ENCODE peak calls at places on chromosomes 3 and 15, in four cellular contexts. One of them, this sample, is unnamed.

GRCh38 chr3:112378989-112379692 is 46.2 kb downstream of the CD200 start:
- DNase-seq in fibroblast of mammary gland: peak; percentile 94
- DNase-seq in transverse colon: no peak
- DNase-seq in foreskin fibroblast: peak; percentile 77
- DNase-seq in this sample: peak; percentile 57

GRCh38 chr3:40240921-40241320 is 68.6 kb upstream of the EIF1B start:
- DNase-seq in fibroblast of mammary gland: no peak
- DNase-seq in transverse colon: no peak
- DNase-seq in foreskin fibroblast: no peak
- DNase-seq in this sample: no peak

GRCh38 chr3:22175899-22176298 is 424.9 kb upstream of the ZNF385D start:
- DNase-seq in fibroblast of mammary gland: no peak
- DNase-seq in transverse colon: no peak
- DNase-seq in foreskin fibroblast: peak; percentile 21
- DNase-seq in this sample: peak; percentile 5

GRCh38 chr3:24485511-24485910 is 9.1 kb downstream of the THRB start:
- DNase-seq in fibroblast of mammary gland: peak; percentile 45
- DNase-seq in transverse colon: peak; percentile 41
- DNase-seq in foreskin fibroblast: no peak
- DNase-seq in this sample: no peak

GRCh38 chr15:48888209-48888608 is 10.3 kb downstream of the EID1 start:
- DNase-seq in fibroblast of mammary gland: no peak
- DNase-seq in transverse colon: no peak
- DNase-seq in foreskin fibroblast: no peak
- DNase-seq in this sample: no peak

GRCh38 chr3:152159328-152159727 is 109.4 kb upstream of the MBNL1 start:
- DNase-seq in fibroblast of mammary gland: peak; percentile 72
- DNase-seq in transverse colon: peak; percentile 15
- DNase-seq in foreskin fibroblast: peak; percentile 90
- DNase-seq in this sample: peak; percentile 67

GRCh38 chr3:190127797-190128196 is 7.1 kb upstream of the P3H2 start:
- DNase-seq in fibroblast of mammary gland: no peak
- DNase-seq in transverse colon: no peak
- DNase-seq in foreskin fibroblast: no peak
- DNase-seq in this sample: no peak

GRCh38 chr3:51813539-51813938 is 34.5 kb upstream of the IQCF6 start:
- DNase-seq in fibroblast of mammary gland: no peak
- DNase-seq in transverse colon: no peak
- DNase-seq in foreskin fibroblast: no peak
- DNase-seq in this sample: no peak

GRCh38 chr3:142987707-142988106 is 13.7 kb upstream of the U2SURP start:
- DNase-seq in fibroblast of mammary gland: peak; percentile 38
- DNase-seq in transverse colon: no peak
- DNase-seq in foreskin fibroblast: peak; percentile 35
- DNase-seq in this sample: no peak

GRCh38 chr15:61157933-61158332 is 71.2 kb downstream of the RORA start:
- DNase-seq in fibroblast of mammary gland: peak; percentile 83
- DNase-seq in transverse colon: peak; percentile 31
- DNase-seq in foreskin fibroblast: no peak
- DNase-seq in this sample: peak; percentile 38

GRCh38 chr3:26114851-26115250 is 325.0 kb downstream of the OXSM start:
- DNase-seq in fibroblast of mammary gland: no peak
- DNase-seq in transverse colon: no peak
- DNase-seq in foreskin fibroblast: no peak
- DNase-seq in this sample: no peak

DNA sequence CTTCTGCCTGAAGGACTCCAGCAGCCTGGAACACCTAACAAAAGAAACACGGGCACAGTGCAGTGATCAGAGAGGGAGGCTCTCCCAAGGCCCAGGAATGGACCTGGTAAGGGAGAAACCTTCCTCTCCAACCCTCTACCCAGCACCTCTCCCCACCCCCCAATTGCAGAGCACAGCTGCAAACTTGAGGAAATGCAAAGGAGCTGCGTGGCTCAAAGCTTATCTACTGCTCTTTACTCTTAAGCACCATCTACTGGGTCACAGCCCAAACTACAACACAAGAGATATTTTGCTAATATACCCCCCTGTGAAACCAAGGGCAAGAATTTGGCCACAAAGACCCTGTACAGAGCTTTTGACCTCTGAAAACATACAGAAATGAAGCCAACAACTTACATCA is 328.3 kb downstream of the OXSM start:
- DNase-seq in fibroblast of mammary gland: no peak
- DNase-seq in transverse colon: no peak
- DNase-seq in foreskin fibroblast: no peak
- DNase-seq in this sample: no peak
- TF ChIP-seq CTCF in fibroblast of mammary gland: no peak
- TF ChIP-seq CTCF in transverse colon: no peak
- TF ChIP-seq CTCF in foreskin fibroblast: no peak
- TF ChIP-seq CTCF in this sample: no peak

GRCh38 chr15:96361309-96362000 is 31.0 kb downstream of the NR2F2 start:
- DNase-seq in fibroblast of mammary gland: no peak
- DNase-seq in transverse colon: no peak
- DNase-seq in foreskin fibroblast: peak; percentile 23
- DNase-seq in this sample: no peak

GRCh38 chr15:96359772-96360498 is 29.4 kb downstream of the NR2F2 start:
- DNase-seq in fibroblast of mammary gland: peak; percentile 61
- DNase-seq in transverse colon: no peak
- DNase-seq in foreskin fibroblast: peak; percentile 77
- DNase-seq in this sample: no peak

GRCh38 chr15:96359371-96359771 is 28.9 kb downstream of the NR2F2 start:
- DNase-seq in fibroblast of mammary gland: no peak
- DNase-seq in transverse colon: no peak
- DNase-seq in foreskin fibroblast: peak; percentile 25
- DNase-seq in this sample: no peak

GRCh38 chr15:96362001-96362758 is 31.7 kb downstream of the NR2F2 start:
- DNase-seq in fibroblast of mammary gland: no peak
- DNase-seq in transverse colon: no peak
- DNase-seq in foreskin fibroblast: peak; percentile 7
- DNase-seq in this sample: no peak

GRCh38 chr15:96360581-96361308 is 30.2 kb downstream of the NR2F2 start:
- DNase-seq in fibroblast of mammary gland: no peak
- DNase-seq in transverse colon: no peak
- DNase-seq in foreskin fibroblast: peak; percentile 29
- DNase-seq in this sample: no peak
- H3K4me3 ChIP-seq in fibroblast of mammary gland: peak overlapping the region; percentile 53
- H3K4me3 ChIP-seq in transverse colon: peak overlapping the region; percentile 39
- H3K4me3 ChIP-seq in foreskin fibroblast: peak overlapping the region; percentile 50
- H3K4me3 ChIP-seq in this sample: peak overlapping the region; percentile 60

GRCh38 chr3:94862703-94863102 is 799.8 kb downstream of the NSUN3 start:
- DNase-seq in fibroblast of mammary gland: peak; percentile 5
- DNase-seq in transverse colon: no peak
- DNase-seq in foreskin fibroblast: peak; percentile 0
- DNase-seq in this sample: peak; percentile 0
- TF ChIP-seq CTCF in fibroblast of mammary gland: peak; percentile 40
- TF ChIP-seq CTCF in transverse colon: peak; percentile 31
- TF ChIP-seq CTCF in foreskin fibroblast: peak; percentile 31
- TF ChIP-seq CTCF in this sample: peak; percentile 40

DNA sequence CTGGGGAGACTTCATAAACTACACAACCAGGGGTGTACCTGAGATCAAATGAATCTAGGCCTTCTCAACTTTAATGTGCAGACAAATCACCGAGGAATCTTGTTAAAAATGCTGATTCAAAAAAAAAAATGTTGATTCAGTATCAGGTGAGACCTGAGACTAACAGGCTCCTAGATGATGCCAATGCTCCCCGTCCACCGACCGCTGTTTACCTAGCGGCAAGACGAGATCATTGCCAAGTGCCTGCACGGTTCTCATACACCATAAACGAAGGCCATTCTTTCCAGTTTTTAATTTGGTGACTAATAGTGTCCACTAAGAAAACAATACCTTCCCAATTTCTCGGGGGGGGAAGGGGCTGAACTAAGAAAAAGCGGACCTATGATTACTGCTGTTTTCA is 2.5 kb upstream of the FSIP1 start:
- DNase-seq in fibroblast of mammary gland: no peak
- DNase-seq in transverse colon: no peak
- DNase-seq in foreskin fibroblast: no peak
- DNase-seq in this sample: no peak
- H3K4me3 ChIP-seq in fibroblast of mammary gland: no peak overlapping the region
- H3K4me3 ChIP-seq in transverse colon: no peak overlapping the region
- H3K4me3 ChIP-seq in foreskin fibroblast: peak overlapping the region; percentile 3
- H3K4me3 ChIP-seq in this sample: no peak overlapping the region